ENCODE peak calls at places on chromosomes 12 and 14, in four cellular contexts. One of them, this sample, is unnamed.

GRCh38 chr12:389138-390096 is at the start of gene KDM5A:
- DNase-seq in IMR-90: peak; percentile 94
- DNase-seq in K562: peak; percentile 89
- DNase-seq in A549: peak; percentile 97
- DNase-seq in this sample: peak; percentile 86

GRCh38 chr12:102965281-102966155 is 8.0 kb downstream of the ASCL1 start:
- DNase-seq in A549: no peak
- DNase-seq in K562: no peak
- DNase-seq in IMR-90: no peak
- DNase-seq in this sample: no peak

GRCh38 chr14:23172572-23172971 is 10.9 kb downstream of the SLC7A8 start:
- DNase-seq in IMR-90: no peak
- DNase-seq in A549: no peak
- DNase-seq in K562: no peak
- DNase-seq in this sample: no peak

GRCh38 chr14:29321646-29322045 is 555.1 kb downstream of the FOXG1 start:
- DNase-seq in K562: no peak
- DNase-seq in A549: no peak
- DNase-seq in IMR-90: peak; percentile 90
- DNase-seq in this sample: no peak

GRCh38 chr12:124740691-124741137 is 123.0 kb downstream of the SCARB1 start:
- DNase-seq in K562: peak; percentile 39
- DNase-seq in IMR-90: peak; percentile 66
- DNase-seq in A549: peak; percentile 55
- DNase-seq in this sample: peak; percentile 71

GRCh38 chr14:58243790-58244555 is 670 bp upstream of the PSMA3 start:
- DNase-seq in IMR-90: no peak
- DNase-seq in A549: peak; percentile 38
- DNase-seq in K562: peak; percentile 56
- DNase-seq in this sample: peak; percentile 54

GRCh38 chr14:23910081-23910875 is 43.3 kb upstream of the DHRS4 start:
- DNase-seq in K562: peak; percentile 46
- DNase-seq in IMR-90: peak; percentile 48
- DNase-seq in A549: peak; percentile 65
- DNase-seq in this sample: peak; percentile 81

GRCh38 chr12:102948941-102949352 is 8.5 kb upstream of the ASCL1 start:
- DNase-seq in IMR-90: peak; percentile 37
- DNase-seq in K562: peak; percentile 56
- DNase-seq in A549: peak; percentile 46
- DNase-seq in this sample: peak; percentile 10

GRCh38 chr12:95763809-95764253 is 26.7 kb downstream of the NTN4 start:
- DNase-seq in K562: peak; percentile 6
- DNase-seq in IMR-90: peak; percentile 88
- DNase-seq in A549: peak; percentile 80
- DNase-seq in this sample: peak; percentile 48

GRCh38 chr14:68655021-68655811 is 137.7 kb downstream of the ZFP36L1 start:
- DNase-seq in IMR-90: peak; percentile 56
- DNase-seq in K562: no peak
- DNase-seq in A549: no peak
- DNase-seq in this sample: peak; percentile 53

GRCh38 chr12:15837141-15837781 is 44.9 kb upstream of the STRAP start:
- DNase-seq in A549: no peak
- DNase-seq in K562: no peak
- DNase-seq in IMR-90: peak; percentile 66
- DNase-seq in this sample: no peak

GRCh38 chr14:105857816-105858675 is 331.7 kb downstream of the TMEM121 start:
- DNase-seq in IMR-90: no peak
- DNase-seq in K562: no peak
- DNase-seq in A549: no peak
- DNase-seq in this sample: no peak

GRCh38 chr12:26283046-26283445 is 87.7 kb downstream of the SSPN start:
- DNase-seq in IMR-90: no peak
- DNase-seq in A549: no peak
- DNase-seq in K562: no peak
- DNase-seq in this sample: no peak

GRCh38 chr12:25615119-25615518 is 62.0 kb upstream of the LMNTD1 start:
- DNase-seq in A549: peak; percentile 39
- DNase-seq in IMR-90: peak; percentile 97
- DNase-seq in K562: peak; percentile 62
- DNase-seq in this sample: no peak

GRCh38 chr14:28407931-28408330 is 358.7 kb upstream of the FOXG1 start:
- DNase-seq in A549: no peak
- DNase-seq in K562: no peak
- DNase-seq in IMR-90: no peak
- DNase-seq in this sample: no peak

GRCh38 chr14:65095633-65096205 is 6.6 kb downstream of the MAX start:
- DNase-seq in IMR-90: peak; percentile 74
- DNase-seq in A549: no peak
- DNase-seq in K562: peak; percentile 31
- DNase-seq in this sample: no peak

GRCh38 chr12:3129301-3130052 is 52.3 kb downstream of the TSPAN9 start:
- DNase-seq in K562: no peak
- DNase-seq in A549: no peak
- DNase-seq in IMR-90: peak; percentile 88
- DNase-seq in this sample: no peak

GRCh38 chr14:75088566-75089373 is 19.3 kb downstream of the ZC2HC1C start:
- DNase-seq in IMR-90: peak; percentile 65
- DNase-seq in K562: peak; percentile 63
- DNase-seq in A549: peak; percentile 63
- DNase-seq in this sample: peak; percentile 62

GRCh38 chr12:6688543-6688999 is 604 bp downstream of the ZNF384 start:
- DNase-seq in K562: no peak
- DNase-seq in IMR-90: peak; percentile 13
- DNase-seq in A549: no peak
- DNase-seq in this sample: no peak

GRCh38 chr14:23548351-23549318 is 2.9 kb downstream of the ZFHX2 start:
- DNase-seq in IMR-90: peak; percentile 83
- DNase-seq in A549: no peak
- DNase-seq in K562: no peak
- DNase-seq in this sample: no peak

GRCh38 chr12:65858831-65859230 is 34.5 kb downstream of the HMGA2 start:
- DNase-seq in K562: no peak
- DNase-seq in A549: no peak
- DNase-seq in IMR-90: peak; percentile 72
- DNase-seq in this sample: no peak

GRCh38 chr14:95413289-95414215 is 93.8 kb upstream of the CLMN start:
- DNase-seq in IMR-90: peak; percentile 10
- DNase-seq in A549: no peak
- DNase-seq in K562: no peak
- DNase-seq in this sample: no peak

GRCh38 chr14:95408731-95409471 is 89.2 kb upstream of the CLMN start:
- DNase-seq in IMR-90: no peak
- DNase-seq in A549: no peak
- DNase-seq in K562: no peak
- DNase-seq in this sample: no peak

GRCh38 chr14:95407342-95407741 is 87.6 kb upstream of the CLMN start:
- DNase-seq in IMR-90: no peak
- DNase-seq in A549: no peak
- DNase-seq in K562: no peak
- DNase-seq in this sample: no peak

GRCh38 chr14:95409472-95410307 is 90.0 kb upstream of the CLMN start:
- DNase-seq in A549: no peak
- DNase-seq in K562: no peak
- DNase-seq in IMR-90: no peak
- DNase-seq in this sample: no peak

DNA sequence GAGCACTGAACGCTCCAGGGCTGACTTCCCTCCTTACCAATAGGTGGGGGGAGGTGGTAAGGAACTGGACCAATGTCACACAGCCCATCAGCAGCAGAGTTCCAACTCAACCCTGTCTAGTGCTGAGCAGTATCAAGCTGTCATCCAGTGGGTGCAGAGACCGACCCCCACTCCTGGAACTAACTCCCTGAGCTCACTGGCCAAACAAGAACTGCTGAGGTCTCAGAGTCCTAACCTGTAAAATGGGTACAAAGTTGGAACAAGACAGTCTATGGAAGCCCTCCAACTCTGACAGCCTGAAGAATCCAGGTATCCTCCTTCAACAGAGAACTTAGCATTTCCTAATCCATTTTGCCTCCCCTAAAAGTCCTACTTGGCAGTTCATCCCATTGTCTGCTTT is 91.1 kb upstream of the CLMN start:
- DNase-seq in IMR-90: no peak
- DNase-seq in A549: no peak
- DNase-seq in K562: no peak
- DNase-seq in this sample: no peak
- TF ChIP-seq MAZ in IMR-90: no peak
- TF ChIP-seq MAZ in A549: no peak
- TF ChIP-seq MAZ in K562: no peak
- TF ChIP-seq MAZ in this sample: no peak

DNA sequence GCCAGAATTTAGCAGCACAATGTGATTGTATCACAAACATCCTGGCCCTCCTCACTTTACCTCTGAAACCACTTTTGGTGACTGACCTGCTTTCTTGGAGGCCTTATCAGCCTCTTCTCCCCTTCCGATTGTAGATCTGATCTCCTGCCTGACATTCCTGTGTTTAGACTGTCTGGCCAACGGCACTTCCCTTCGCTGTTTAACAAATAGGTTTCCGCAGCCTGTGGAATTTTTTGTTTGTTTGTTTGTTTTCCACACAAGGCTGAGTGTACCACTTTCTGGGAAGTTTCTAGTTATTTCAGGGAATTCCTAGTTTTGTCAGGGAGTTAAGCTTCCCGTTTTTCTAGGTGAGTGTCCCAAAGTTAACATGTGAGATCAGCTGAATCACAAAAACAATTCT is 65.9 kb upstream of the CDKN3 start:
- DNase-seq in A549: no peak
- DNase-seq in K562: no peak
- DNase-seq in IMR-90: no peak
- DNase-seq in this sample: no peak
- TF ChIP-seq MAZ in A549: no peak
- TF ChIP-seq MAZ in K562: no peak
- TF ChIP-seq MAZ in IMR-90: no peak
- TF ChIP-seq MAZ in this sample: no peak

GRCh38 chr12:14402697-14403096 is 37.2 kb downstream of the ATF7IP start:
- DNase-seq in A549: no peak
- DNase-seq in IMR-90: no peak
- DNase-seq in K562: no peak
- DNase-seq in this sample: no peak

GRCh38 chr12:14399871-14400270 is 34.4 kb downstream of the ATF7IP start:
- DNase-seq in A549: no peak
- DNase-seq in IMR-90: peak; percentile 63
- DNase-seq in K562: no peak
- DNase-seq in this sample: no peak

GRCh38 chr12:14403293-14403692 is 37.8 kb downstream of the ATF7IP start:
- DNase-seq in A549: no peak
- DNase-seq in K562: no peak
- DNase-seq in IMR-90: no peak
- DNase-seq in this sample: no peak

GRCh38 chr12:14400599-14400998 is 35.1 kb downstream of the ATF7IP start:
- DNase-seq in K562: no peak
- DNase-seq in A549: no peak
- DNase-seq in IMR-90: no peak
- DNase-seq in this sample: no peak

GRCh38 chr12:14403711-14404164 is 38.3 kb downstream of the ATF7IP start:
- DNase-seq in A549: peak; percentile 30
- DNase-seq in IMR-90: peak; percentile 82
- DNase-seq in K562: no peak
- DNase-seq in this sample: no peak
- TF ChIP-seq MAZ in A549: no peak
- TF ChIP-seq MAZ in IMR-90: no peak
- TF ChIP-seq MAZ in K562: no peak
- TF ChIP-seq MAZ in this sample: no peak

GRCh38 chr12:119491814-119492213 is 101.8 kb upstream of the TMEM233 start:
- DNase-seq in IMR-90: no peak
- DNase-seq in A549: no peak
- DNase-seq in K562: no peak
- DNase-seq in this sample: no peak

DNA sequence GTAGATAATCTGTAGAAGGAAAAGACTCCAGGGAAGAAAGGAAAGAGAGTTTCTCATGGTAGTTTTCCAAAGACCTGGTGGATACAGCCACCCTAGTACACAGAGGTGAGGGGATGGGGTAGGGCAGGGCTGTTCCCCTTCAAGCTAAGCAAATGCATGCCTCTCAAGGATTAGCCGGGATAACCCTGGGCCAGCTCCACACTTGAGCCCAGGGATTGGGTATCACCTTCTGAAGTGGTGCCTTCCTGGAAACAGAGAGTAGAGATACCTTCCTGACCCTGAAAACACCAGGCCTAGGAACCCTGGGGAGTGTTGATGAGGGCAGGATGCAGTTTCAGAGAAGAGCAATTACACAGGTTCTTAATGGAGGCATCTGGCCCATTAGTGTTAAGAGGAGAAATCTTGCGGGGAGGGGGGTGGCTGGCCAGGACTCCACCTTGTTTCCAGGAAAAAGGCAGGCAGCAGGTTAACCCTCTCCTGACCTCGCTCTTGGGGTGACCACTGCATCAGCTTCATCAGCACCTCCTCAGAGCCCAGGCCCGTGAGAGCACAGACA is 106.9 kb upstream of the TMEM233 start:
- DNase-seq in IMR-90: no peak
- DNase-seq in K562: no peak
- DNase-seq in A549: no peak
- DNase-seq in this sample: no peak
- TF ChIP-seq MAZ in IMR-90: no peak
- TF ChIP-seq MAZ in K562: no peak
- TF ChIP-seq MAZ in A549: no peak
- TF ChIP-seq MAZ in this sample: no peak

GRCh38 chr12:45278447-45278846 is 62.6 kb downstream of the ANO6 start:
- DNase-seq in A549: no peak
- DNase-seq in IMR-90: no peak
- DNase-seq in K562: no peak
- DNase-seq in this sample: no peak

GRCh38 chr12:45269407-45269741 is 53.5 kb downstream of the ANO6 start:
- DNase-seq in K562: no peak
- DNase-seq in A549: no peak
- DNase-seq in IMR-90: no peak
- DNase-seq in this sample: no peak

GRCh38 chr12:45268672-45269406 is 52.9 kb downstream of the ANO6 start:
- DNase-seq in A549: peak; percentile 64
- DNase-seq in IMR-90: peak; percentile 82
- DNase-seq in K562: peak; percentile 58
- DNase-seq in this sample: peak; percentile 31

GRCh38 chr12:45276154-45276553 is 60.3 kb downstream of the ANO6 start:
- DNase-seq in K562: no peak
- DNase-seq in A549: no peak
- DNase-seq in IMR-90: no peak
- DNase-seq in this sample: no peak

GRCh38 chr12:45273717-45274271 is 57.9 kb downstream of the ANO6 start:
- DNase-seq in IMR-90: peak; percentile 98
- DNase-seq in K562: peak; percentile 83
- DNase-seq in A549: peak; percentile 91
- DNase-seq in this sample: peak; percentile 45
- TF ChIP-seq MAZ in IMR-90: peak; percentile 9
- TF ChIP-seq MAZ in K562: no peak
- TF ChIP-seq MAZ in A549: no peak
- TF ChIP-seq MAZ in this sample: no peak

This sample was measured in HepG2.